ENCODE peak calls at places on chromosomes 1 and 21, in nine cellular contexts. K, M, C, N, B, T, L, S and J are unnamed samples.

GRCh38 chr1:98437540-98437939 is 224.0 kb upstream of the SNX7 start:
- DNase-seq in S (no peak), L (no peak), T (no peak), N (no peak), K (no peak), C (no peak), M (no peak), B (no peak), J (no peak)

GRCh38 chr1:67372136-67372535 is 58.1 kb downstream of the SERBP1 start:
- DNase-seq in T (no peak), B (no peak), S (peak; percentile 35), C (no peak), M (no peak), N (no peak), K (no peak), L (no peak), J (no peak)

GRCh38 chr1:183812686-183813569 is 8.0 kb downstream of the RGL1 start:
- DNase-seq in B (no peak), L (no peak), T (no peak), K (peak; percentile 96), M (no peak), C (no peak), S (peak; percentile 35), N (no peak), J (peak; percentile 89)

GRCh38 chr1:184973308-184974085 is 811 bp downstream of the NIBAN1 start:
- DNase-seq in B (peak; percentile 28), K (peak; percentile 74), S (peak; percentile 81), C (peak; percentile 74), N (peak; percentile 81), M (peak; percentile 45), T (no peak), L (peak; percentile 16), J (peak; percentile 82)

GRCh38 chr1:63757334-63757733 is 16.5 kb upstream of the ROR1 start:
- DNase-seq in T (no peak), N (no peak), L (no peak), K (no peak), B (no peak), C (no peak), M (no peak), S (no peak), J (no peak)

GRCh38 chr1:119859647-119860046 is 36.7 kb downstream of the ADAM30 start:
- DNase-seq in N (no peak), S (peak; percentile 53), K (no peak), C (no peak), B (peak; percentile 87), T (no peak), L (no peak), M (no peak), J (no peak)

GRCh38 chr1:59738152-59738551 is 76.6 kb upstream of the HOOK1 start:
- DNase-seq in B (peak; percentile 71), L (no peak), C (no peak), N (no peak), M (no peak), S (no peak), T (no peak), K (no peak), J (no peak)

GRCh38 chr21:35727830-35728229 is 332.5 kb downstream of the SETD4 start:
- DNase-seq in K (no peak), M (no peak), B (no peak), N (no peak), L (no peak), S (no peak), C (no peak), T (no peak), J (no peak)

GRCh38 chr1:91428182-91428798 is 23.7 kb upstream of the HFM1 start:
- DNase-seq in M (no peak), K (peak; percentile 65), T (no peak), N (no peak), B (no peak), S (no peak), L (no peak), C (no peak), J (peak; percentile 88)

GRCh38 chr1:111269820-111270406 is 20.7 kb upstream of the CHIA start:
- DNase-seq in C (no peak), N (no peak), M (no peak), T (no peak), B (no peak), S (no peak), K (no peak), L (no peak), J (no peak)

GRCh38 chr1:85366391-85366790 is 90.0 kb upstream of the BCL10 start:
- DNase-seq in N (no peak), K (no peak), S (peak; percentile 25), M (no peak), T (no peak), C (no peak), B (peak; percentile 75), L (no peak), J (no peak)

GRCh38 chr21:15731243-15731613 is 1.4 kb downstream of the USP25 start:
- DNase-seq in C (no peak), S (peak; percentile 51), L (no peak), M (no peak), T (no peak), B (peak; percentile 86), N (no peak), K (no peak), J (no peak)

GRCh38 chr1:162497104-162497722 is 405 bp upstream of the UHMK1 start:
- DNase-seq in S (no peak), T (no peak), C (no peak), B (no peak), K (no peak), N (no peak), M (no peak), L (no peak), J (peak; percentile 56)

GRCh38 chr1:25430073-25430665 is 528 bp upstream of the MACO1 start:
- DNase-seq in T (peak; percentile 42), K (peak; percentile 87), N (peak; percentile 91), L (peak; percentile 87), C (peak; percentile 94), S (peak; percentile 73), B (peak; percentile 86), M (peak; percentile 90), J (peak; percentile 88)

GRCh38 chr1:6991271-6991670 is 206.0 kb downstream of the CAMTA1 start:
- DNase-seq in C (no peak), S (peak; percentile 78), L (no peak), N (no peak), M (no peak), B (peak; percentile 73), T (no peak), K (no peak), J (no peak)

GRCh38 chr21:42161401-42161956 is 57.5 kb upstream of the ABCG1 start:
- DNase-seq in T (no peak), K (no peak), B (no peak), C (no peak), N (no peak), M (no peak), L (no peak), S (no peak), J (no peak)
- H3K27ac ChIP-seq in T (no peak overlapping the region), K (no peak overlapping the region), B (no peak overlapping the region), C (no peak overlapping the region), N (no peak overlapping the region), M (no peak overlapping the region), L (no peak overlapping the region), S (no peak overlapping the region), J (no peak overlapping the region)

GRCh38 chr1:3816331-3817137 is 20.2 kb upstream of the LRRC47 start:
- DNase-seq in L (no peak), S (no peak), B (no peak), T (no peak), N (no peak), C (no peak), K (no peak), M (no peak), J (no peak)

GRCh38 chr1:3819626-3820245 is 23.4 kb upstream of the LRRC47 start:
- DNase-seq in L (no peak), C (no peak), B (no peak), T (no peak), K (no peak), M (no peak), N (no peak), S (peak; percentile 26), J (no peak)

GRCh38 chr1:3814771-3815561 is 18.7 kb upstream of the LRRC47 start:
- DNase-seq in N (no peak), K (no peak), L (no peak), T (no peak), M (no peak), B (no peak), C (no peak), S (no peak), J (no peak)

GRCh38 chr1:3817821-3818597 is 21.7 kb upstream of the LRRC47 start:
- DNase-seq in S (no peak), N (no peak), L (peak; percentile 77), K (no peak), B (no peak), T (no peak), M (no peak), C (no peak), J (no peak)

GRCh38 chr1:3817138-3817740 is 20.9 kb upstream of the LRRC47 start:
- DNase-seq in M (no peak), N (no peak), B (no peak), K (no peak), S (no peak), L (no peak), C (no peak), T (no peak), J (no peak)
- H3K36me3 ChIP-seq in M (peaks cover 33% of the 10 kb centered on the region), N (peaks cover 46% of the 10 kb centered on the region), B (peaks cover 8% of the 10 kb centered on the region), K (no peaks in the 10 kb centered on the region), S (peaks cover 3% of the 10 kb centered on the region), L (peaks cover 32% of the 10 kb centered on the region), C (peaks cover 58% of the 10 kb centered on the region), T (peaks cover 38% of the 10 kb centered on the region), J (peaks cover 13% of the 10 kb centered on the region)

GRCh38 chr1:215767761-215768160 is 200.7 kb downstream of the KCTD3 start:
- DNase-seq in B (no peak), C (no peak), K (no peak), T (no peak), L (no peak), M (no peak), S (no peak), N (no peak), J (no peak)
- H3K27ac ChIP-seq in B (no peak overlapping the region), C (no peak overlapping the region), K (no peak overlapping the region), T (no peak overlapping the region), L (no peak overlapping the region), M (no peak overlapping the region), S (no peak overlapping the region), N (no peak overlapping the region), J (no peak overlapping the region)

GRCh38 chr1:153934746-153935145 is 11.8 kb downstream of the DENND4B start:
- DNase-seq in L (no peak), C (no peak), B (no peak), M (no peak), S (no peak), T (no peak), K (no peak), N (no peak), J (no peak)

GRCh38 chr1:153932593-153933131 is 9.9 kb upstream of the GATAD2B start:
- DNase-seq in B (no peak), S (no peak), T (no peak), L (no peak), M (no peak), C (no peak), K (no peak), N (no peak), J (no peak)

GRCh38 chr1:153932071-153932592 is 9.4 kb upstream of the GATAD2B start:
- DNase-seq in B (no peak), K (no peak), S (no peak), C (no peak), N (no peak), T (no peak), L (no peak), M (no peak), J (no peak)

GRCh38 chr1:153933420-153933819 is 10.6 kb upstream of the GATAD2B start:
- DNase-seq in C (no peak), L (no peak), K (no peak), T (no peak), N (no peak), B (no peak), S (no peak), M (no peak), J (no peak)

GRCh38 chr1:153933955-153934354 is 11.2 kb upstream of the GATAD2B start:
- DNase-seq in L (no peak), N (no peak), C (no peak), K (no peak), T (no peak), B (no peak), S (no peak), M (no peak), J (no peak)
- H3K36me3 ChIP-seq in L (peaks cover 97% of the 10 kb centered on the region), N (peaks cover 70% of the 10 kb centered on the region), C (peaks cover 98% of the 10 kb centered on the region), K (peaks cover 18% of the 10 kb centered on the region), T (peaks cover 56% of the 10 kb centered on the region), B (peaks cover 12% of the 10 kb centered on the region), S (peaks cover 14% of the 10 kb centered on the region), M (peaks cover 75% of the 10 kb centered on the region), J (peaks cover 44% of the 10 kb centered on the region)